ENCODE peak calls at places on chromosomes 5 and 9, in nine cellular contexts. One of them, this sample, is unnamed.

GRCh38 chr5:89120719-89121118 is 237.7 kb upstream of the MEF2C start:
- DNase-seq in stomach: no peak
- DNase-seq in esophagus squamous epithelium: no peak
- DNase-seq in tibial nerve: no peak
- DNase-seq in IMR-90: no peak
- DNase-seq in ovary: no peak
- DNase-seq in thyroid gland: no peak
- DNase-seq in A549: no peak
- DNase-seq in body of pancreas: no peak
- DNase-seq in this sample: no peak

GRCh38 chr5:32814620-32815019 is 103.5 kb downstream of the NPR3 start:
- DNase-seq in stomach: no peak
- DNase-seq in esophagus squamous epithelium: no peak
- DNase-seq in tibial nerve: no peak
- DNase-seq in IMR-90: peak; percentile 88
- DNase-seq in ovary: no peak
- DNase-seq in thyroid gland: no peak
- DNase-seq in A549: no peak
- DNase-seq in body of pancreas: no peak
- DNase-seq in this sample: no peak

GRCh38 chr5:84017704-84018240 is 297.1 kb upstream of the HAPLN1 start:
- DNase-seq in stomach: no peak
- DNase-seq in esophagus squamous epithelium: no peak
- DNase-seq in tibial nerve: no peak
- DNase-seq in IMR-90: peak; percentile 40
- DNase-seq in ovary: no peak
- DNase-seq in thyroid gland: no peak
- DNase-seq in A549: no peak
- DNase-seq in body of pancreas: no peak
- DNase-seq in this sample: no peak

GRCh38 chr9:107387401-107387800 is 102.2 kb downstream of the KLF4 start:
- DNase-seq in stomach: peak; percentile 44
- DNase-seq in esophagus squamous epithelium: no peak
- DNase-seq in tibial nerve: peak; percentile 35
- DNase-seq in IMR-90: no peak
- DNase-seq in ovary: peak; percentile 44
- DNase-seq in thyroid gland: peak; percentile 51
- DNase-seq in A549: no peak
- DNase-seq in body of pancreas: peak; percentile 15
- DNase-seq in this sample: peak; percentile 49

GRCh38 chr5:138662599-138662998 is 87.4 kb upstream of the HSPA9 start:
- DNase-seq in stomach: no peak
- DNase-seq in esophagus squamous epithelium: no peak
- DNase-seq in tibial nerve: no peak
- DNase-seq in IMR-90: no peak
- DNase-seq in ovary: no peak
- DNase-seq in thyroid gland: no peak
- DNase-seq in A549: no peak
- DNase-seq in body of pancreas: peak; percentile 4
- DNase-seq in this sample: no peak

GRCh38 chr9:94139672-94140417 is 55.6 kb downstream of the PTPDC1 start:
- DNase-seq in stomach: peak; percentile 82
- DNase-seq in esophagus squamous epithelium: no peak
- DNase-seq in tibial nerve: peak; percentile 85
- DNase-seq in IMR-90: peak; percentile 96
- DNase-seq in ovary: peak; percentile 93
- DNase-seq in thyroid gland: peak; percentile 84
- DNase-seq in A549: peak; percentile 72
- DNase-seq in body of pancreas: peak; percentile 81
- DNase-seq in this sample: peak; percentile 64

GRCh38 chr9:87685871-87686519 is 39.9 kb upstream of the CTSL start:
- DNase-seq in stomach: no peak
- DNase-seq in esophagus squamous epithelium: no peak
- DNase-seq in tibial nerve: no peak
- DNase-seq in IMR-90: peak; percentile 27
- DNase-seq in ovary: no peak
- DNase-seq in thyroid gland: no peak
- DNase-seq in A549: no peak
- DNase-seq in body of pancreas: no peak
- DNase-seq in this sample: peak; percentile 68

GRCh38 chr9:75200892-75201470 is 112.7 kb downstream of the OSTF1 start:
- DNase-seq in stomach: no peak
- DNase-seq in esophagus squamous epithelium: no peak
- DNase-seq in tibial nerve: no peak
- DNase-seq in IMR-90: peak; percentile 49
- DNase-seq in ovary: no peak
- DNase-seq in thyroid gland: no peak
- DNase-seq in A549: peak; percentile 8
- DNase-seq in body of pancreas: no peak
- DNase-seq in this sample: no peak

GRCh38 chr5:27708579-27708978 is 670.2 kb upstream of the CDH9 start:
- DNase-seq in stomach: no peak
- DNase-seq in esophagus squamous epithelium: no peak
- DNase-seq in tibial nerve: no peak
- DNase-seq in IMR-90: no peak
- DNase-seq in ovary: no peak
- DNase-seq in thyroid gland: no peak
- DNase-seq in A549: peak; percentile 14
- DNase-seq in body of pancreas: no peak
- DNase-seq in this sample: no peak

GRCh38 chr5:96699186-96699820 is 37.1 kb downstream of the CAST start:
- DNase-seq in stomach: no peak
- DNase-seq in esophagus squamous epithelium: no peak
- DNase-seq in tibial nerve: no peak
- DNase-seq in IMR-90: peak; percentile 49
- DNase-seq in ovary: no peak
- DNase-seq in thyroid gland: no peak
- DNase-seq in A549: no peak
- DNase-seq in body of pancreas: no peak
- DNase-seq in this sample: no peak

GRCh38 chr5:38613992-38614836 is 57.8 kb upstream of the LIFR start:
- DNase-seq in stomach: peak; percentile 95
- DNase-seq in esophagus squamous epithelium: no peak
- DNase-seq in tibial nerve: no peak
- DNase-seq in IMR-90: no peak
- DNase-seq in ovary: no peak
- DNase-seq in thyroid gland: peak; percentile 81
- DNase-seq in A549: no peak
- DNase-seq in body of pancreas: peak; percentile 93
- DNase-seq in this sample: no peak

GRCh38 chr5:74648835-74649286 is 8.3 kb upstream of the ENC1 start:
- DNase-seq in stomach: no peak
- DNase-seq in esophagus squamous epithelium: no peak
- DNase-seq in tibial nerve: no peak
- DNase-seq in IMR-90: peak; percentile 65
- DNase-seq in ovary: no peak
- DNase-seq in thyroid gland: peak; percentile 14
- DNase-seq in A549: peak; percentile 77
- DNase-seq in body of pancreas: peak; percentile 41
- DNase-seq in this sample: no peak

DNA sequence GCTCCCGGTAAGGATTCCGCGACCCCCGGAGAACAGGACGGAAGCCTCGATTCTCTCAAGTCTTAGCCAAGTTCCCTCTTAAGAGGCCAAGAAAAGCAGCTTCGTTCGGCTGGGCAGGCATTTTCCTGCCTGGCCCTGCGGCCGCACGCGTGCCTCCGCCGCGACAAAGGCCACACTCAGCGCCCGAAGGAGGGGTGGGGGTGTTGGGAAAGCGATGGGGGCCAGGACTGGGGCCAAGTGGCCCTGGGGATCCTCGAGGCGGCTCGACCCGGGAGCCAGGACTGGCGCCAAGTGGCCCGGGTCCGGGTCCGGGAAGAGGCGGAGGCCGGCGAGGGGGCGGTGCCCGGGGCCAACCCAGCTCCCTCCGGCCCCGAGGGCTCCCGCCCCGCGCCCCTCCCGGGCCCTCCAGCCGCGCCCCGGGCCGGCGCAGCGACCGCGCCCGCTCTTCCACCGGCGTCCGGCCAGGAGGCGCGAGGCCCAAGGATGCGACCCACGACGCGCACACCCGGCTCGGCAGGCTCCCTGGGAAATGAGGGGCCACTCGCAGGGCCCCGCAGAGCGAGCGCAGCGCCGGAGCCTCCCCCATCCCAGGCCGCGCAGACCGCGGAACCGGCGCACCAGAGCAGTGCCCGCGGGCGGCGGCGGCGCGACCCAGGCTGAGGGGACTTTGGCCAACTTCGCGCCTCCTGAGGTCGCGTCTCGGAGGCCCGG is 758 bp downstream of the VAV2 start:
- DNase-seq in stomach: no peak
- DNase-seq in esophagus squamous epithelium: no peak
- DNase-seq in tibial nerve: no peak
- DNase-seq in IMR-90: no peak
- DNase-seq in ovary: no peak
- DNase-seq in thyroid gland: peak; percentile 39
- DNase-seq in A549: no peak
- DNase-seq in body of pancreas: peak; percentile 41
- DNase-seq in this sample: peak; percentile 73
- H3K27ac ChIP-seq in stomach: peak overlapping the region; percentile 95
- H3K27ac ChIP-seq in esophagus squamous epithelium: peak overlapping the region; percentile 97
- H3K27ac ChIP-seq in tibial nerve: peak overlapping the region; percentile 85
- H3K27ac ChIP-seq in IMR-90: peak overlapping the region; percentile 75
- H3K27ac ChIP-seq in ovary: no peak overlapping the region
- H3K27ac ChIP-seq in thyroid gland: peak overlapping the region; percentile 61
- H3K27ac ChIP-seq in A549: peak overlapping the region; percentile 99
- H3K27ac ChIP-seq in body of pancreas: peak overlapping the region; percentile 97
- H3K27ac ChIP-seq in this sample: peak overlapping the region; percentile 62

DNA sequence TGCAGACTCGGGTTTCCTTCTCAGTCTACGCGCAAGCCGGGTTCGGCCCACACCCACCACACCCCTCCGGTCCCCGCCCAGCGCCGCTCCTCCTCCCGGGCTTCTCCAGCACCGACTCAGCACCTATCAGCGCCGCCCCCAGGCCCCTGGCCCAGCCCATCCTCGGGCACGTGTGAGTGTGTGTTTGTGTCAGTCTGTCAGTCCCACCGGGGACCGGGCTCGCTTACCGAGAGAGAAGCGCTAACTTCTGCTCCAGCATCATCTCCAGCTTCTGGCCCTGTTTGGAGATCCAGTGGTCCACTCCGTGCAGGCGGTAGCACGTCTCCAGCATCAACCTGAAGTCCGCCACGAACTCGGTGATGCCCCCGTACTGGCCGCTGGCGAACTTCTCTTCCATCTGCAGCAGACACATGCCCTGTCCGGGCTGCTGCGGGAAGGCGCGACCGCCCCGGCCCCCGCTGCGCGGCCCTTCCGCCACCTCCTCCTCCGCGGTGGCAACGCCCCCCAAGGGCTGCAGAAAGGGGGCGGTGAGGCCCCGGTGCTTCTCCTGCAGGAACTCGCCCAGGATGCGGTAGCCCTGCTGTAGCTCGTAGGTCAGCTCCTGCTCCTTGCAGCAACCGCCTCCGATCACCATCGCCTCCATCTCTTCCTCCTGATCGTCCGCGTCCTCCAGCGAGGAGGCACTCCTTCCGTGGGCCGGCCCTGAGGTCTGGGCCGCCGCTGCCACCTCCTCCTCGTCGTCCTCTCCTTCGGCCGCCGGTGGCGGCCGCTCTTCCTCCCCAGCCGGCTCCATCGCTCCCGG is 8.3 kb downstream of the RANBP6 start:
- DNase-seq in stomach: peak; percentile 88
- DNase-seq in esophagus squamous epithelium: peak; percentile 84
- DNase-seq in tibial nerve: peak; percentile 68
- DNase-seq in IMR-90: peak; percentile 71
- DNase-seq in ovary: peak; percentile 83
- DNase-seq in thyroid gland: peak; percentile 90
- DNase-seq in A549: peak; percentile 75
- DNase-seq in body of pancreas: peak; percentile 83
- DNase-seq in this sample: peak; percentile 94
- TF ChIP-seq POLR2A in stomach: no peak
- TF ChIP-seq POLR2A in esophagus squamous epithelium: peak; percentile 56
- TF ChIP-seq POLR2A in tibial nerve: no peak
- TF ChIP-seq POLR2A in IMR-90: no peak
- TF ChIP-seq POLR2A in ovary: peak; percentile 27
- TF ChIP-seq POLR2A in thyroid gland: peak; percentile 32
- TF ChIP-seq POLR2A in A549: no peak
- TF ChIP-seq POLR2A in body of pancreas: peak; percentile 33
- TF ChIP-seq POLR2A in this sample: no peak

GRCh38 chr9:124482431-124483031 is 24.7 kb downstream of the NR5A1 start:
- DNase-seq in stomach: no peak
- DNase-seq in esophagus squamous epithelium: no peak
- DNase-seq in tibial nerve: no peak
- DNase-seq in IMR-90: no peak
- DNase-seq in ovary: no peak
- DNase-seq in thyroid gland: peak; percentile 19
- DNase-seq in A549: no peak
- DNase-seq in body of pancreas: no peak
- DNase-seq in this sample: no peak
- H3K4me3 ChIP-seq in stomach: no peak overlapping the region
- H3K4me3 ChIP-seq in esophagus squamous epithelium: no peak overlapping the region
- H3K4me3 ChIP-seq in tibial nerve: no peak overlapping the region
- H3K4me3 ChIP-seq in IMR-90: no peak overlapping the region
- H3K4me3 ChIP-seq in ovary: no peak overlapping the region
- H3K4me3 ChIP-seq in thyroid gland: no peak overlapping the region
- H3K4me3 ChIP-seq in A549: no peak overlapping the region
- H3K4me3 ChIP-seq in body of pancreas: no peak overlapping the region
- H3K4me3 ChIP-seq in this sample: no peak overlapping the region

GRCh38 chr5:40988761-40989510 is 79.6 kb downstream of the C7 start:
- DNase-seq in stomach: no peak
- DNase-seq in esophagus squamous epithelium: no peak
- DNase-seq in tibial nerve: no peak
- DNase-seq in IMR-90: peak; percentile 33
- DNase-seq in ovary: no peak
- DNase-seq in thyroid gland: no peak
- DNase-seq in A549: no peak
- DNase-seq in body of pancreas: no peak
- DNase-seq in this sample: no peak
- H3K27ac ChIP-seq in stomach: no peak overlapping the region
- H3K27ac ChIP-seq in esophagus squamous epithelium: no peak overlapping the region
- H3K27ac ChIP-seq in tibial nerve: peak overlapping the region; percentile 88
- H3K27ac ChIP-seq in IMR-90: peak overlapping the region; percentile 54
- H3K27ac ChIP-seq in ovary: no peak overlapping the region
- H3K27ac ChIP-seq in thyroid gland: no peak overlapping the region
- H3K27ac ChIP-seq in A549: no peak overlapping the region
- H3K27ac ChIP-seq in body of pancreas: no peak overlapping the region
- H3K27ac ChIP-seq in this sample: no peak overlapping the region